ENCODE peak calls at places on chromosomes 2 and 18, in seven cellular contexts. D is tibial artery; X is CD8-positive, alpha-beta T cell; Q is OCI-LY7; B is lung; U is mammary epithelial cell; K is HFF-Myc. Y is an unnamed sample.

GRCh38 chr2:62074233-62074632 is 121.7 kb upstream of the B3GNT2 start:
- DNase-seq in K (no peak), D (no peak), Q (no peak), U (no peak), B (no peak), X (no peak), Y (no peak)

GRCh38 chr2:230891108-230891507 is 26.4 kb downstream of the ITM2C start:
- DNase-seq in D (no peak), X (no peak), K (no peak), U (no peak), B (no peak), Q (no peak), Y (no peak)

GRCh38 chr18:79605481-79605880 is 74.1 kb upstream of the CTDP1 start:
- DNase-seq in D (no peak), X (no peak), K (no peak), U (no peak), Q (no peak), B (no peak), Y (no peak)

GRCh38 chr18:50507120-50507590 is 52.7 kb upstream of the MAPK4 start:
- DNase-seq in D (peak), Q (peak), U (peak), X (no peak), K (no peak), B (no peak), Y (no peak)

GRCh38 chr2:212539145-212539880 is 711 bp upstream of the ERBB4 start:
- DNase-seq in U (no peak), D (peak), K (no peak), Q (no peak), B (peak), X (no peak), Y (peak)

GRCh38 chr2:101969723-101970122 is 22.0 kb upstream of the IL1R2 start:
- DNase-seq in U (no peak), Q (no peak), D (no peak), B (no peak), K (no peak), X (no peak), Y (no peak)

GRCh38 chr2:218307415-218308090 is 15.2 kb upstream of the TMBIM1 start:
- DNase-seq in B (no peak), Q (no peak), U (no peak), K (no peak), D (no peak), X (no peak), Y (no peak)

GRCh38 chr2:111687911-111688310 is 196.1 kb downstream of the ANAPC1 start:
- DNase-seq in U (no peak), B (no peak), Q (no peak), X (no peak), D (no peak), K (no peak), Y (no peak)

GRCh38 chr2:102505290-102505689 is 32.3 kb downstream of the SLC9A4 start:
- DNase-seq in B (peak), D (peak), K (no peak), Q (no peak), U (peak), X (no peak), Y (peak)

GRCh38 chr2:235715601-235716000 is 221.8 kb downstream of the AGAP1 start:
- DNase-seq in U (no peak), Q (no peak), B (no peak), K (no peak), X (no peak), D (no peak), Y (no peak)

GRCh38 chr2:35343135-35343534 is 1012.4 kb upstream of the CRIM1 start:
- DNase-seq in D (no peak), X (no peak), Q (peak), B (no peak), K (no peak), U (no peak), Y (no peak)

GRCh38 chr2:99156901-99157300 is 2.1 kb downstream of the LIPT1 start:
- DNase-seq in U (no peak), B (no peak), K (no peak), Q (no peak), D (no peak), X (no peak), Y (no peak)

GRCh38 chr18:57737661-57738060 is 65.5 kb downstream of the ATP8B1 start:
- DNase-seq in K (peak), B (peak), Q (no peak), D (peak), U (peak), X (no peak), Y (peak)

GRCh38 chr2:238855891-238856580 is 8.2 kb downstream of the TWIST2 start:
- DNase-seq in U (no peak), D (no peak), K (no peak), Q (no peak), X (no peak), B (no peak), Y (peak)

GRCh38 chr18:37419272-37419671 is 146.3 kb downstream of the CELF4 start:
- DNase-seq in X (no peak), D (no peak), B (no peak), U (peak), K (no peak), Q (no peak), Y (no peak)

GRCh38 chr18:9765505-9765904 is 57.4 kb downstream of the RAB31 start:
- DNase-seq in D (no peak), U (no peak), K (no peak), Q (no peak), B (no peak), X (no peak), Y (no peak)

GRCh38 chr2:11237122-11237521 is 81.9 kb downstream of the SLC66A3 start:
- DNase-seq in X (no peak), K (no peak), B (no peak), D (no peak), Q (no peak), U (no peak), Y (no peak)

GRCh38 chr2:11235583-11235982 is 80.3 kb downstream of the SLC66A3 start:
- DNase-seq in Q (no peak), X (no peak), D (no peak), K (no peak), B (no peak), U (no peak), Y (no peak)

GRCh38 chr2:11236335-11236734 is 81.1 kb downstream of the SLC66A3 start:
- DNase-seq in D (no peak), K (no peak), Q (no peak), U (no peak), B (no peak), X (no peak), Y (no peak)

GRCh38 chr2:11239147-11239546 is 83.9 kb downstream of the SLC66A3 start:
- DNase-seq in B (no peak), U (no peak), X (no peak), Q (no peak), K (no peak), D (no peak), Y (no peak)

DNA sequence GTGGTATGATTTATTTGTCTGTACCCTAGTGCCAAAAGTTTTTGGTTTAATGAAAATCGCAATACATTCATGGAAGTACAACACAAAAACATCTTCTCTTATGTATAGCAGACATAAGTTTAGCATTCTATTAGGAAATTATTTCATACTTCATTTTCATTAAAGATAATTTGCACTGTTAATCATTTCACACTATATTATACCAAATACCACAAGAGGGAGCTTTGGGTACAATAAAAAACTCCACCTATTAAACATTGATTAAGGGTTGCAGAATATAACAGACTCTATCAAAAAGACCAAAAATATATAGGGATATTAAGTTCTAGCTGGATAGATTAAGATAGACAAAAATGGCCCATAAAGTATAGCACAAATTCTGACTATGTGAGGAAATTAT is 79.0 kb downstream of the SLC66A3 start:
- DNase-seq in X (no peak), Q (peak), K (no peak), D (no peak), U (no peak), B (no peak), Y (no peak)
- TF ChIP-seq CTCF in X (no peak), Q (peak), K (no peak), D (peak), U (peak), B (no peak), Y (no peak)

DNA sequence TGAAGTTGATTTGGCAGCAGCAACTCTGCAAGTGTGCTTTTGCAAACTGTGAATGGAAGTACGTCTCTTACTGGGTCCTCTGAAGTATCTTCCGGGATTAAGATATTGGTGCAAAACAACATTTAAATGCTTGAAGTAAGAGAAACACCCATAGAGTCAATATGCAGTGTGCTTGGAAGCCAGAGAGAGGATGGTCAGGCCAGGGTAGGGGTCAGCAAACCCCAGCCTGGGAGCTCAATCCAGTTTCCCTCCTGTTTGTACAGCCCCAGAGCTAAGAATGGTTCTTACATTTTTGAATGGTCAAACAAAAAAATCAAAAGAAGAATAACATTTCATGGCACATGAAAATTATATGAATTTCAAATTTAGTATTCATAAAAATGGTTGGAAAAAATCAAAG is 13.5 kb downstream of the CCDC68 start:
- DNase-seq in D (no peak), K (no peak), X (no peak), U (no peak), Q (no peak), B (no peak), Y (no peak)
- H3K4me3 ChIP-seq in D (peak), K (no peak), X (peak), U (no peak), Q (no peak), B (no peak), Y (no peak)

GRCh38 chr2:121649402-121649651 is at the start of gene CLASP1:
- DNase-seq in D (peak), B (peak), U (peak), Q (peak), X (peak), K (peak), Y (peak)
- TF ChIP-seq CTCF in D (no peak), B (no peak), U (no peak), Q (no peak), X (no peak), K (no peak), Y (no peak)

DNA sequence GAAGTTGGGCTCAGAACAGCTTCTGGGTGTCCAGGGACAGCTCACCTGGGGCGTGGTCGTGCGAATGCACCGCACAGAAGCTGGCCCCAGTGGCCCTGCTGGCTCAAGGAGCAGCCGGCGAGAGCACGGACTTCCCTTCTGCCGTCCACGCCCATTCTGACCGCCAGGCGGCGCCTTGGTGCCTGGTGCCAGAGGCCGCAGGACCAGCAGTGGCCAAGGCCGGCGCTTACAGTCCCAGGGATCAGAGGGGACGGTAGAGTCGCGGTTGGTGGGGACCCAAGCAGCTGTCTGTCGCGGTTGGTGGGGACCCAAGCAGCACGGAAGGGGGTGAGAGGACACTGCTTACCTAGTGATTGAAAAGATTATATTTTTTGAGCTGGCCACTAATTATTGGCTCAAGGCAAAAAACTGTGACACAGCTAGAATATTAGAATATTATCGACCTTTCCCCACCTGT is 25.7 kb downstream of the NPPC start:
- DNase-seq in X (peak), D (peak), Q (peak), K (no peak), U (peak), B (peak), Y (peak)
- H3K4me3 ChIP-seq in X (no peak), D (no peak), Q (no peak), K (no peak), U (no peak), B (no peak), Y (no peak)

DNA sequence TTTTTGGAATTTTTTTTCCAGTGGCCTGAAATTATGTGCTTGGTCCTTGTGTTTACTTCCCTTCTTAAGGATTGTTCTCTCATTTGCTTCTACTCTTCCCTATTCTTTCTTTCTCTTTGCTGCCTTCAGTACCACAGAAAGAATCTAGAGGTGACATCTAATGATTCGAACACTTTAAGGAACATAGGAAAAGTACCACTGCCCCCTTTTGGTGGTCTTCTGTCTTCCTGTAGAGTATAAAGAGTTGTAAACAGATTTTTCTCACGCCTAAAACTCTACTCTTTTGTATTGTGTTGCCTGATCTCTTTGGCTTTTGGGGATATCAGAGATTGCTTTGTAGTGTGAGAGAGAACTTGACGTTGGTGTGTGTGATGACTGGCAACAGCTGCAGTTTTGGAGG is 7.0 kb upstream of the SCTR start:
- DNase-seq in X (no peak), Q (peak), D (no peak), B (no peak), U (no peak), K (no peak), Y (no peak)
- TF ChIP-seq CTCF in X (no peak), Q (peak), D (no peak), B (no peak), U (no peak), K (peak), Y (no peak)